ENCODE peak calls at places on chromosome 20, in seven cellular contexts. E is KBM-7, S is MCF 10A, I is spleen, N is HL-60, F is cortex of kidney, P is hypothalamus. L is an unnamed sample.
A peak's percentile ranks its signal among the peaks of the same experiment; 100 is the strongest.

GRCh38 chr20:62088258-62089127 is 22.8 kb upstream of the TAF4 start:
- DNase-seq in E (no peak), S (peak; percentile 87), I (peak; percentile 9), N (no peak), F (no peak), P (no peak), L (no peak)

GRCh38 chr20:51668932-51669331 is 99.3 kb downstream of the ATP9A start:
- DNase-seq in E (no peak), S (no peak), I (peak; percentile 11), N (no peak), F (no peak), P (no peak), L (no peak)

GRCh38 chr20:4633780-4634179 is 87.9 kb upstream of the PRND start:
- DNase-seq in E (no peak), S (peak; percentile 22), I (no peak), N (no peak), F (no peak), P (no peak), L (no peak)

GRCh38 chr20:42572320-42573016 is 617.2 kb downstream of the PTPRT start:
- DNase-seq in E (no peak), S (no peak), I (no peak), N (no peak), F (no peak), P (no peak), L (no peak)

GRCh38 chr20:46139908-46140482 is 21.9 kb downstream of the CD40 start:
- DNase-seq in E (no peak), S (peak; percentile 63), I (no peak), N (no peak), F (no peak), P (no peak), L (no peak)

GRCh38 chr20:44615876-44616603 is 33.7 kb downstream of the PKIG start:
- DNase-seq in E (no peak), S (no peak), I (peak; percentile 54), N (no peak), F (no peak), P (peak; percentile 88), L (no peak)

GRCh38 chr20:5400164-5400762 is 83.5 kb upstream of the PROKR2 start:
- DNase-seq in E (peak; percentile 26), S (peak; percentile 54), I (no peak), N (no peak), F (no peak), P (no peak), L (no peak)

GRCh38 chr20:18058661-18059467 is 1.1 kb upstream of the OVOL2 start:
- DNase-seq in E (peak; percentile 41), S (peak; percentile 18), I (no peak), N (no peak), F (no peak), P (no peak), L (no peak)

GRCh38 chr20:51286758-51287157 is 255.8 kb downstream of the NFATC2 start:
- DNase-seq in E (no peak), S (no peak), I (no peak), N (no peak), F (no peak), P (no peak), L (no peak)

GRCh38 chr20:13363473-13363872 is 142.4 kb downstream of the ISM1 start:
- DNase-seq in E (no peak), S (no peak), I (no peak), N (no peak), F (no peak), P (no peak), L (no peak)

GRCh38 chr20:41175201-41175651 is 37.9 kb downstream of the PLCG1 start:
- DNase-seq in E (no peak), S (no peak), I (no peak), N (no peak), F (no peak), P (no peak), L (no peak)

GRCh38 chr20:21259346-21259745 is 43.8 kb upstream of the XRN2 start:
- DNase-seq in E (no peak), S (no peak), I (no peak), N (no peak), F (no peak), P (peak; percentile 15), L (no peak)

GRCh38 chr20:36173451-36173933 is 19.0 kb downstream of the EPB41L1 start:
- DNase-seq in E (peak; percentile 70), S (no peak), I (no peak), N (peak; percentile 33), F (no peak), P (no peak), L (no peak)

GRCh38 chr20:50731055-50731929 is at the start of gene PARD6B:
- DNase-seq in E (peak; percentile 99), S (peak; percentile 99), I (peak; percentile 99), N (peak; percentile 98), F (peak; percentile 91), P (peak; percentile 86), L (peak; percentile 90)

GRCh38 chr20:54113553-54113952 is 43.2 kb upstream of the BCAS1 start:
- DNase-seq in E (no peak), S (no peak), I (no peak), N (no peak), F (no peak), P (no peak), L (no peak)

GRCh38 chr20:38863024-38863851 is 57.7 kb downstream of the PPP1R16B start:
- DNase-seq in E (peak; percentile 78), S (no peak), I (no peak), N (peak; percentile 78), F (no peak), P (no peak), L (no peak)

GRCh38 chr20:59385461-59385860 is 85.0 kb downstream of the EDN3 start:
- DNase-seq in E (no peak), S (no peak), I (no peak), N (peak; percentile 7), F (no peak), P (no peak), L (no peak)

GRCh38 chr20:33229843-33230242 is 6.0 kb upstream of the BPIFA1 start:
- DNase-seq in E (peak; percentile 69), S (no peak), I (no peak), N (peak; percentile 93), F (no peak), P (no peak), L (no peak)

GRCh38 chr20:62141397-62142251 is 1.6 kb downstream of the PSMA7 start:
- DNase-seq in E (peak; percentile 16), S (peak; percentile 42), I (no peak), N (peak; percentile 68), F (no peak), P (no peak), L (no peak)

GRCh38 chr20:61835301-61835700 is 230.4 kb downstream of the TAF4 start:
- DNase-seq in E (no peak), S (no peak), I (no peak), N (no peak), F (no peak), P (no peak), L (no peak)

GRCh38 chr20:1214838-1215261 is 11.0 kb upstream of the RAD21L1 start:
- DNase-seq in E (no peak), S (no peak), I (no peak), N (no peak), F (no peak), P (no peak), L (no peak)

GRCh38 chr20:17995967-17996819 is 27.4 kb downstream of the MGME1 start:
- DNase-seq in E (peak; percentile 76), S (peak; percentile 75), I (peak; percentile 62), N (peak; percentile 37), F (no peak), P (no peak), L (no peak)

GRCh38 chr20:25508083-25508770 is 77.1 kb downstream of the NINL start:
- DNase-seq in E (no peak), S (peak; percentile 87), I (no peak), N (no peak), F (no peak), P (no peak), L (no peak)

GRCh38 chr20:57388953-57389694 is 2.1 kb upstream of the RBM38 start:
- DNase-seq in E (peak; percentile 78), S (no peak), I (peak; percentile 95), N (no peak), F (no peak), P (peak; percentile 56), L (no peak)

GRCh38 chr20:10671850-10672578 is 1.8 kb downstream of the JAG1 start:
- DNase-seq in E (peak; percentile 53), S (peak; percentile 85), I (peak; percentile 88), N (peak; percentile 36), F (no peak), P (no peak), L (no peak)